ENCODE peak calls at places on chromosomes 11 and 22, in six cellular contexts. One of them, this sample, is unnamed.

GRCh38 chr22:17764036-17764435 is 10.2 kb downstream of the BID start:
- DNase-seq in GM23338: no peak
- DNase-seq in H1: no peak
- DNase-seq in WTC11: no peak
- DNase-seq in K562: no peak
- DNase-seq in HepG2: no peak
- DNase-seq in this sample: no peak

GRCh38 chr11:134800826-134801225 is 388.8 kb upstream of the B3GAT1 start:
- DNase-seq in WTC11: no peak
- DNase-seq in GM23338: no peak
- DNase-seq in H1: no peak
- DNase-seq in K562: no peak
- DNase-seq in HepG2: no peak
- DNase-seq in this sample: no peak

GRCh38 chr22:17257578-17257977 is 38.3 kb upstream of the ADA2 start:
- DNase-seq in WTC11: peak
- DNase-seq in K562: no peak
- DNase-seq in HepG2: no peak
- DNase-seq in GM23338: peak
- DNase-seq in H1: no peak
- DNase-seq in this sample: no peak

GRCh38 chr22:39244496-39245129 is at the start of gene PDGFB:
- DNase-seq in GM23338: peak
- DNase-seq in WTC11: no peak
- DNase-seq in H1: no peak
- DNase-seq in K562: peak
- DNase-seq in HepG2: no peak
- DNase-seq in this sample: no peak

GRCh38 chr11:12005476-12005875 is 3.0 kb downstream of the DKK3 start:
- DNase-seq in H1: no peak
- DNase-seq in GM23338: no peak
- DNase-seq in HepG2: no peak
- DNase-seq in K562: no peak
- DNase-seq in WTC11: no peak
- DNase-seq in this sample: no peak

GRCh38 chr22:20509344-20510047 is 2.1 kb downstream of the MED15 start:
- DNase-seq in HepG2: peak
- DNase-seq in WTC11: no peak
- DNase-seq in H1: no peak
- DNase-seq in GM23338: peak
- DNase-seq in K562: peak
- DNase-seq in this sample: no peak

GRCh38 chr11:131899954-131900580 is 529.7 kb downstream of the NTM start:
- DNase-seq in K562: no peak
- DNase-seq in WTC11: no peak
- DNase-seq in HepG2: no peak
- DNase-seq in GM23338: no peak
- DNase-seq in H1: no peak
- DNase-seq in this sample: no peak

GRCh38 chr11:67436459-67437081 is 912 bp downstream of the PTPRCAP start:
- DNase-seq in WTC11: peak
- DNase-seq in GM23338: peak
- DNase-seq in H1: peak
- DNase-seq in K562: peak
- DNase-seq in HepG2: no peak
- DNase-seq in this sample: peak

GRCh38 chr11:898160-898517 is 12.5 kb downstream of the CHID1 start:
- DNase-seq in WTC11: peak
- DNase-seq in GM23338: peak
- DNase-seq in HepG2: peak
- DNase-seq in H1: no peak
- DNase-seq in K562: peak
- DNase-seq in this sample: no peak

GRCh38 chr22:25966448-25966913 is 202.8 kb upstream of the SEZ6L start:
- DNase-seq in WTC11: no peak
- DNase-seq in GM23338: no peak
- DNase-seq in H1: no peak
- DNase-seq in K562: no peak
- DNase-seq in HepG2: no peak
- DNase-seq in this sample: peak

GRCh38 chr11:58900479-58901420 is 38.5 kb upstream of the GLYATL1 start:
- DNase-seq in K562: peak
- DNase-seq in H1: peak
- DNase-seq in HepG2: peak
- DNase-seq in GM23338: peak
- DNase-seq in WTC11: peak
- DNase-seq in this sample: peak

GRCh38 chr22:29308791-29309262 is 2.4 kb downstream of the GAS2L1 start:
- DNase-seq in K562: no peak
- DNase-seq in H1: peak
- DNase-seq in HepG2: no peak
- DNase-seq in WTC11: no peak
- DNase-seq in GM23338: peak
- DNase-seq in this sample: no peak

GRCh38 chr11:123261345-123262106 is 66.5 kb upstream of the CLMP start:
- DNase-seq in WTC11: peak
- DNase-seq in K562: peak
- DNase-seq in HepG2: peak
- DNase-seq in H1: peak
- DNase-seq in GM23338: peak
- DNase-seq in this sample: no peak

GRCh38 chr11:10050561-10050960 is 243.5 kb downstream of the SBF2 start:
- DNase-seq in HepG2: peak
- DNase-seq in WTC11: no peak
- DNase-seq in K562: no peak
- DNase-seq in H1: no peak
- DNase-seq in GM23338: no peak
- DNase-seq in this sample: no peak

GRCh38 chr11:94641167-94641761 is 74.1 kb downstream of the PIWIL4 start:
- DNase-seq in K562: no peak
- DNase-seq in H1: peak
- DNase-seq in HepG2: no peak
- DNase-seq in WTC11: no peak
- DNase-seq in GM23338: no peak
- DNase-seq in this sample: no peak

GRCh38 chr11:100789500-100789899 is 102.4 kb downstream of the ARHGAP42 start:
- DNase-seq in H1: no peak
- DNase-seq in K562: peak
- DNase-seq in GM23338: no peak
- DNase-seq in WTC11: no peak
- DNase-seq in HepG2: peak
- DNase-seq in this sample: no peak

GRCh38 chr11:100777736-100778135 is 90.6 kb downstream of the ARHGAP42 start:
- DNase-seq in K562: no peak
- DNase-seq in WTC11: no peak
- DNase-seq in HepG2: no peak
- DNase-seq in H1: no peak
- DNase-seq in GM23338: no peak
- DNase-seq in this sample: no peak

GRCh38 chr22:36865346-36865745 is 4.5 kb downstream of the NCF4 start:
- DNase-seq in K562: no peak
- DNase-seq in H1: no peak
- DNase-seq in HepG2: no peak
- DNase-seq in WTC11: peak
- DNase-seq in GM23338: peak
- DNase-seq in this sample: no peak

GRCh38 chr22:48081281-48081680 is 1318.8 kb downstream of the TBC1D22A start:
- DNase-seq in GM23338: no peak
- DNase-seq in K562: no peak
- DNase-seq in HepG2: no peak
- DNase-seq in H1: no peak
- DNase-seq in WTC11: no peak
- DNase-seq in this sample: no peak

GRCh38 chr11:119533931-119534694 is 111.1 kb upstream of the THY1 start:
- DNase-seq in GM23338: peak
- DNase-seq in K562: peak
- DNase-seq in H1: peak
- DNase-seq in HepG2: peak
- DNase-seq in WTC11: peak
- DNase-seq in this sample: peak
- TF ChIP-seq CREB1 in GM23338: no peak
- TF ChIP-seq CREB1 in K562: no peak
- TF ChIP-seq CREB1 in H1: no peak
- TF ChIP-seq CREB1 in HepG2: no peak
- TF ChIP-seq CREB1 in WTC11: no peak
- TF ChIP-seq CREB1 in this sample: no peak

GRCh38 chr11:75815345-75815983 is 454 bp downstream of the UVRAG start:
- DNase-seq in H1: peak
- DNase-seq in K562: peak
- DNase-seq in WTC11: peak
- DNase-seq in HepG2: no peak
- DNase-seq in GM23338: peak
- DNase-seq in this sample: no peak

GRCh38 chr11:75816561-75817239 is 1.7 kb downstream of the UVRAG start:
- DNase-seq in H1: no peak
- DNase-seq in WTC11: no peak
- DNase-seq in GM23338: no peak
- DNase-seq in HepG2: no peak
- DNase-seq in K562: peak
- DNase-seq in this sample: no peak

GRCh38 chr11:75821202-75821601 is 6.2 kb downstream of the UVRAG start:
- DNase-seq in H1: no peak
- DNase-seq in WTC11: no peak
- DNase-seq in GM23338: no peak
- DNase-seq in K562: no peak
- DNase-seq in HepG2: no peak
- DNase-seq in this sample: no peak

GRCh38 chr11:75823415-75823814 is 8.4 kb downstream of the UVRAG start:
- DNase-seq in WTC11: no peak
- DNase-seq in H1: no peak
- DNase-seq in GM23338: no peak
- DNase-seq in K562: no peak
- DNase-seq in HepG2: no peak
- DNase-seq in this sample: no peak

GRCh38 chr11:75820636-75821035 is 5.6 kb downstream of the UVRAG start:
- DNase-seq in K562: no peak
- DNase-seq in H1: no peak
- DNase-seq in GM23338: no peak
- DNase-seq in WTC11: no peak
- DNase-seq in HepG2: no peak
- DNase-seq in this sample: no peak
- TF ChIP-seq CREB1 in K562: no peak
- TF ChIP-seq CREB1 in H1: no peak
- TF ChIP-seq CREB1 in GM23338: no peak
- TF ChIP-seq CREB1 in WTC11: no peak
- TF ChIP-seq CREB1 in HepG2: no peak
- TF ChIP-seq CREB1 in this sample: no peak

GRCh38 chr11:57214494-57214893 is 22.6 kb downstream of the APLNR start:
- DNase-seq in K562: no peak
- DNase-seq in GM23338: no peak
- DNase-seq in H1: no peak
- DNase-seq in HepG2: no peak
- DNase-seq in WTC11: no peak
- DNase-seq in this sample: no peak

GRCh38 chr11:57214087-57214395 is 23.0 kb downstream of the APLNR start:
- DNase-seq in WTC11: no peak
- DNase-seq in HepG2: no peak
- DNase-seq in H1: no peak
- DNase-seq in GM23338: no peak
- DNase-seq in K562: no peak
- DNase-seq in this sample: no peak

GRCh38 chr11:57210731-57211335 is 26.2 kb downstream of the APLNR start:
- DNase-seq in WTC11: no peak
- DNase-seq in GM23338: peak
- DNase-seq in HepG2: no peak
- DNase-seq in K562: no peak
- DNase-seq in H1: no peak
- DNase-seq in this sample: no peak

GRCh38 chr11:57216463-57216862 is 20.6 kb downstream of the APLNR start:
- DNase-seq in H1: no peak
- DNase-seq in GM23338: no peak
- DNase-seq in K562: no peak
- DNase-seq in HepG2: no peak
- DNase-seq in WTC11: no peak
- DNase-seq in this sample: no peak

GRCh38 chr11:57213282-57214086 is 23.6 kb downstream of the APLNR start:
- DNase-seq in WTC11: peak
- DNase-seq in H1: peak
- DNase-seq in GM23338: peak
- DNase-seq in K562: peak
- DNase-seq in HepG2: no peak
- DNase-seq in this sample: no peak
- TF ChIP-seq CREB1 in WTC11: no peak
- TF ChIP-seq CREB1 in H1: no peak
- TF ChIP-seq CREB1 in GM23338: no peak
- TF ChIP-seq CREB1 in K562: no peak
- TF ChIP-seq CREB1 in HepG2: no peak
- TF ChIP-seq CREB1 in this sample: no peak

GRCh38 chr22:44879301-44879680 is 126.9 kb downstream of the ARHGAP8 start:
- DNase-seq in K562: no peak
- DNase-seq in HepG2: no peak
- DNase-seq in GM23338: no peak
- DNase-seq in H1: no peak
- DNase-seq in WTC11: peak
- DNase-seq in this sample: no peak
- TF ChIP-seq CREB1 in K562: no peak
- TF ChIP-seq CREB1 in HepG2: no peak
- TF ChIP-seq CREB1 in GM23338: no peak
- TF ChIP-seq CREB1 in H1: no peak
- TF ChIP-seq CREB1 in WTC11: no peak
- TF ChIP-seq CREB1 in this sample: no peak

GRCh38 chr11:2691355-2691761 is 8.4 kb downstream of the KCNQ1OT1 start:
- DNase-seq in K562: no peak
- DNase-seq in WTC11: peak
- DNase-seq in H1: no peak
- DNase-seq in HepG2: peak
- DNase-seq in GM23338: no peak
- DNase-seq in this sample: no peak

GRCh38 chr11:2690596-2691354 is 9.0 kb downstream of the KCNQ1OT1 start:
- DNase-seq in GM23338: peak
- DNase-seq in K562: no peak
- DNase-seq in HepG2: no peak
- DNase-seq in WTC11: peak
- DNase-seq in H1: no peak
- DNase-seq in this sample: no peak

GRCh38 chr11:2693271-2693833 is 6.4 kb downstream of the KCNQ1OT1 start:
- DNase-seq in WTC11: peak
- DNase-seq in H1: peak
- DNase-seq in HepG2: no peak
- DNase-seq in GM23338: peak
- DNase-seq in K562: no peak
- DNase-seq in this sample: no peak

GRCh38 chr11:2693851-2694261 is 5.9 kb downstream of the KCNQ1OT1 start:
- DNase-seq in WTC11: peak
- DNase-seq in K562: no peak
- DNase-seq in HepG2: peak
- DNase-seq in H1: no peak
- DNase-seq in GM23338: peak
- DNase-seq in this sample: no peak

GRCh38 chr11:2691991-2692841 is 7.6 kb downstream of the KCNQ1OT1 start:
- DNase-seq in H1: no peak
- DNase-seq in GM23338: peak
- DNase-seq in HepG2: peak
- DNase-seq in WTC11: peak
- DNase-seq in K562: no peak
- DNase-seq in this sample: no peak
- TF ChIP-seq CREB1 in H1: no peak
- TF ChIP-seq CREB1 in GM23338: no peak
- TF ChIP-seq CREB1 in HepG2: no peak
- TF ChIP-seq CREB1 in WTC11: no peak
- TF ChIP-seq CREB1 in K562: no peak
- TF ChIP-seq CREB1 in this sample: no peak